ENCODE peak calls at places on chromosomes 4 and X, in five cellular contexts. G, T, R, J and L are unnamed samples.

GRCh38 chrX:68571292-68572256 is 72.7 kb downstream of the YIPF6 start:
- DNase-seq in J (no peak), R (no peak), G (no peak), T (no peak), L (no peak)

GRCh38 chr4:76767983-76768382 is 130.0 kb downstream of the SOWAHB start:
- DNase-seq in G (no peak), R (no peak), T (no peak), J (no peak), L (no peak)

GRCh38 chr4:141896687-141897086 is 260.3 kb downstream of the IL15 start:
- DNase-seq in J (no peak), T (no peak), G (no peak), R (no peak), L (no peak)

GRCh38 chrX:136626237-136626636 is 21.7 kb upstream of the CD40LG start:
- DNase-seq in R (no peak), G (no peak), J (no peak), T (no peak), L (no peak)

GRCh38 chr4:156774422-156774821 is 197.2 kb downstream of the PDGFC start:
- DNase-seq in G (no peak), R (no peak), T (no peak), J (peak), L (no peak)

GRCh38 chr4:87853108-87853507 is 20.3 kb downstream of the MEPE start:
- DNase-seq in J (no peak), R (no peak), G (peak), T (peak), L (no peak)

GRCh38 chrX:119410027-119410819 is 11.1 kb downstream of the SLC25A43 start:
- DNase-seq in J (peak), G (no peak), T (no peak), R (no peak), L (no peak)

GRCh38 chr4:122152699-122153328 is 683 bp downstream of the BLTP1 start:
- DNase-seq in G (no peak), R (peak), J (no peak), T (no peak), L (peak)

GRCh38 chrX:153635788-153636668 is 11.0 kb upstream of the DUSP9 start:
- DNase-seq in G (no peak), R (no peak), T (peak), J (no peak), L (no peak)

GRCh38 chrX:136879001-136879667 is 1.4 kb downstream of the RBMX start:
- DNase-seq in T (no peak), J (no peak), R (no peak), G (no peak), L (no peak)

GRCh38 chrX:121308276-121308805 is 260.9 kb downstream of the GLUD2 start:
- DNase-seq in G (no peak), T (peak), R (no peak), J (peak), L (no peak)

GRCh38 chrX:4382273-4382672 is 668.8 kb upstream of the PRKX start:
- DNase-seq in R (no peak), J (no peak), T (no peak), G (no peak), L (no peak)

GRCh38 chr4:88897180-88897579 is 159.8 kb downstream of the FAM13A start:
- DNase-seq in T (no peak), G (no peak), R (no peak), J (no peak), L (no peak)

GRCh38 chr4:73891739-73892405 is 22.7 kb downstream of the CXCL1 start:
- DNase-seq in G (no peak), J (no peak), R (no peak), T (no peak), L (no peak)

GRCh38 chrX:7261672-7262332 is 113.8 kb upstream of the PUDP start:
- DNase-seq in G (no peak), J (no peak), R (no peak), T (no peak), L (no peak)